ENCODE peak calls at places on chromosomes 4 and X, in five cellular contexts. Q is GM12878, Y is K562, T is H1, E is HepG2. X is an unnamed sample.

GRCh38 chr4:96691496-96691895 is 851.6 kb downstream of the PDHA2 start:
- DNase-seq in Q (no peak), Y (no peak), T (no peak), E (no peak), X (no peak)

GRCh38 chr4:108103096-108103495 is 65.6 kb downstream of the LEF1 start:
- DNase-seq in Q (no peak), Y (no peak), T (no peak), E (no peak), X (no peak)

GRCh38 chr4:179110356-179110755 is 1668.1 kb upstream of the AGA start:
- DNase-seq in Q (no peak), Y (no peak), T (no peak), E (no peak), X (peak; percentile 19)

GRCh38 chr4:6109842-6110560 is 90.3 kb downstream of the JAKMIP1 start:
- DNase-seq in Q (no peak), Y (no peak), T (peak; percentile 82), E (peak; percentile 7), X (peak; percentile 11)

GRCh38 chr4:7861440-7861881 is 78.2 kb downstream of the AFAP1 start:
- DNase-seq in Q (no peak), Y (no peak), T (no peak), E (no peak), X (no peak)

GRCh38 chr4:133000012-133000411 is 149.1 kb upstream of the PCDH10 start:
- DNase-seq in Q (no peak), Y (no peak), T (no peak), E (no peak), X (no peak)

GRCh38 chrX:155094468-155095061 is 23.3 kb downstream of the BRCC3 start:
- DNase-seq in Q (no peak), Y (peak; percentile 28), T (no peak), E (peak; percentile 20), X (peak; percentile 20)

GRCh38 chrX:153487590-153488071 is 7.1 kb upstream of the BGN start:
- DNase-seq in Q (no peak), Y (no peak), T (no peak), E (no peak), X (no peak)

GRCh38 chrX:139936259-139936658 is 3.4 kb upstream of the ATP11C start:
- DNase-seq in Q (no peak), Y (no peak), T (no peak), E (no peak), X (peak; percentile 7)

GRCh38 chrX:12971282-12972003 is 3.5 kb upstream of the TMSB4X start:
- DNase-seq in Q (no peak), Y (no peak), T (no peak), E (no peak), X (no peak)
- TF ChIP-seq HDAC2 in Q (no peak), Y (no peak), T (no peak), E (no peak), X (no peak)

GRCh38 chr4:183971938-183972490 is 66.9 kb downstream of the STOX2 start:
- DNase-seq in Q (no peak), Y (no peak), T (no peak), E (no peak), X (no peak)
- TF ChIP-seq HDAC2 in Q (no peak), Y (no peak), T (no peak), E (no peak), X (no peak)

DNA sequence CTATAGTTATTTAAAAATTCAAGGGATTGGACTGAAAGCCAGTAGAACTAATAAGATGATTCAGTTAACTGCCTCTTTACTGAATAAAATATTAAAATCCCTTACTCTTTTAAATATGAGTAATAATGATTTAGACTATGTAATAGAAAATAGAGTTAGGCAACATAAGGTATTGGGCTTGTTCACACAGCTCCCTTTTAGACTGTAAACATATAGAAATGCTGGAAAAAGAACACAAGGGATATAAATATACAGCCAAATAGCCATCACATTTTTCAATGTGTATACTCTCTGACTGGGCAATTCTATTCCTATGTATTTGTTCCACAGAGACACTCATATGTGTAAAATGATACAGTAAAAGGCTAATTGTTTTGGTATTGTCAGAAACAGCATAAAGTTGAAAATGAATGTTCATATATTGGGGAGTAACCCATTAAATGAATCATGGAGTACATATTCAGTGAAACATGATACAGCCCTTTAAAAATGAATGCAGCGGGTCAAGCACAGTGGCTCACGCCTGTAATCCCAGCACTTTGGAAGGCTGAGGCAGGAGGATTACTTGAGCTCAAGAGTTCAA is 129.8 kb downstream of the TBC1D19 start:
- DNase-seq in Q (no peak), Y (no peak), T (no peak), E (no peak), X (no peak)
- TF ChIP-seq HDAC2 in Q (no peak), Y (no peak), T (no peak), E (no peak), X (no peak)

DNA sequence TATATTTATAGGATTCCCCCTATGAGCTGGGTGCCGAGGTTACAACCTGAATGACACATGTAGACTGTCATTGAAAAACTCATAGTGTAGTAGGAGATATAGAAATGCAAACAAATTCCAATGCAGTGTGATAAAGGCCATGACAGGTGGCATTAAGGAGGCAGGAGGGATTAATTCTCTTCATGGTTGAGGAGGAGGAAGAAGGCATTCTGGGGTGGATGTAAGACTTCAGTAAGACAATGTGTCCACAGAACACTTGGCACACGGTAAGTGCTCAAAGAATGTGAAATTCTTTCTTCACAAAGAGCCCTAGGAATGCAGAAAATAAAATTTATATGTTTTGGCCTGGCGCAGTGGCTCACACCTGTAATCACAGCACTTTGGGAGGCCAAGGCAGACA is 136.5 kb downstream of the RBM47 start:
- DNase-seq in Q (no peak), Y (no peak), T (no peak), E (no peak), X (no peak)
- TF ChIP-seq HDAC2 in Q (no peak), Y (no peak), T (no peak), E (no peak), X (no peak)

GRCh38 chr4:169270810-169271691 is at the start of gene SH3RF1:
- DNase-seq in Q (no peak), Y (peak; percentile 53), T (peak; percentile 83), E (peak; percentile 38), X (peak; percentile 80)
- TF ChIP-seq HDAC2 in Q (no peak), Y (no peak), T (no peak), E (no peak), X (no peak)

DNA sequence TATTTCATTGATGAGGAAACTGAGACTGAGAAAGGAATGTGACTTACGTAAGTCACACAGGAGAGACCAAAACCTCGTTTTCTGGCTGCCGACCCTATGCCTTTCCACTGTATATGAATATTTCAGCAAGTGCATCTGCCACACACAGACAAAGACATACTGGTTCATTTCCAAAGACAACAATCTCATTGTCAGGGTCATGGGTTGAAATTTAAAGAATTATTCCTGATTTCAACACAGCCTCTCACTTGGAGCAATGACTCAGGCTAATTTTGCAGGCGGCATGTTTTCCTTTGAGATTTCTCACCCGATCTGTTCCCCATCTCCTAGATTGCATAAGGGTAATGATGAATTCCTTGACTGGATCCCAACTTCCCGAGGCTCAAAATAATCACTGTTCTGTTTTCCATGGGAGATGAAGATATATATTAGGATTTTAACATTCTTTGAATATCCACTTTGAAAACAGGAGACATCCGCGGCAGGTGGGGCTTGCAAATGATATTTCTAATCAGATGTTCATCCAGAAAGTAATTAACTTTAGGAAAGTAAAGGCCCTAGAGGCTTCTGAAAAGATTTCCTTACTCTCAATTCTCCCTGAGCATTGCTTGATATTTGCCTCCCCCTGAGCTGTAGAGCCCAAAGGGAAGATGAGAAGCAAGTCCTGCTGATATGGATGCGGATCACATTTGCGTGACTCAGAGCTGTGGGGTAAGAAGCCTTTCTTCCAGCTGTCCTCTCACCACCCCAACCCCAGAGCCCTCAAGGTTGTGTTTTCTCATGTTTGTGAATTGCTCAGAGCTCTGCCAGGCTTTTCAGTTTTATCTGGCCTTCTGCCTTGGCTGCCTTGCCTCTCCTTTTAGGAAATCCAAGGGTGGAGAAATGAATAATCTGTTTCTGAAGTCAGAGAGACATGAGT is 361.1 kb upstream of the BOD1L1 start:
- DNase-seq in Q (no peak), Y (no peak), T (no peak), E (no peak), X (peak; percentile 91)
- TF ChIP-seq HDAC2 in Q (no peak), Y (no peak), T (no peak), E (no peak), X (no peak)

DNA sequence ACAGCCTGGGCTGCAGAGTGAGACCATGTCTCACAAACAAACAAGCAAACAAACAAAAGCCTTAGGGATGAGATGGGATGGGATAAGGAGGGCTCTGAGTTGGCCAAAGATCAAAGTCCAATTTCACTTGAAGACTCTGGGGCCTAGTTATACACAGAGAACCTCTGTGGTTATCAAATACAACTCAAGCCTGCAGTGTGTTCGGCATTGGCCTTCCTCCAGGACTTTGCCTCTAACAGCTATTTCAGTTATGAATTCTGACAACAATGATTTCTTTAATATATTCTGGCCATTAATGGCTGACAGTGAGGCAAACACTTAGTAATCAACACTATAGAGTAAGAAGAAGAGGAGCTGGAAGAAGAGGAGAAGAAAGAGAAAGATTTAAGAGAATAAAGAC is 171.1 kb downstream of the PDGFRA start:
- DNase-seq in Q (no peak), Y (no peak), T (no peak), E (no peak), X (no peak)
- TF ChIP-seq HDAC2 in Q (no peak), Y (no peak), T (no peak), E (no peak), X (no peak)

GRCh38 chr4:103887191-103887590 is 167.4 kb upstream of the TACR3 start:
- DNase-seq in Q (no peak), Y (no peak), T (no peak), E (no peak), X (no peak)
- TF ChIP-seq HDAC2 in Q (no peak), Y (no peak), T (no peak), E (no peak), X (no peak)

DNA sequence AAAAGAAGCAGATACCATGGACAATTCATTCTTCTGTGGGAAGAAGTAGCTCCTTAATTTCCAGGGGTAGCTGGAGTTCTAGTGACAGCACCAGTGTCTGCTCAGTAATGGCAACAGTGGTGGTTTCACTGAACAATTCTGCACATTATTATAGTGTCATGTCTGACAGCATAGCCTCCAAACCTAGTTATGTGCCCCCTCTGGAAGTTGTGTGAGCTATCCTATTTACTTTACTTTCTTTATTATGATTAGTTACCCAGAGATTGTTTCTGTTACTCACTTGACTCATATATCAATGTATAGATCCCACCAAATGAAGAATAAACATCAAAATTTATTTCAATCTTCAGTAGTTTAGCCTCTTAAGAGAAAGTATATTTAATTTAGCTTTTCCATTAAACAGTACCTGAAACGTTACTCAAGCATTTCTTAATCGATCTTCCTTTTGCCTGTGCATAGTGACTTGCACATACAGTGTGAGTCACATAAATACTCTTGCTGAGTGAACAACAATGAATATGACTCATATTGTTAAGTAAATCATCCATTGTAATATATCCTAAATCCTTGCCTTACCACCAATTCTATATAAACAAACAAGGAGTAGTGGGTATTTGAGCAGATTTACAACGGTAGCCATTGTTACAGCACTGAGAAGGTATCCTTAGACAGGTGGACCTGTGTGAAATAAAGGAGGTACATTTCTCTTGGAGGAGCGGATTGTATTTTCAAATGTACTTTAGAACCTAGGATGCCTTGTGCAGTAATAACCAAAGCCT is 534.7 kb downstream of the ANKRD50 start:
- DNase-seq in Q (no peak), Y (no peak), T (no peak), E (no peak), X (peak; percentile 12)
- TF ChIP-seq HDAC2 in Q (no peak), Y (no peak), T (no peak), E (no peak), X (no peak)